ENCODE peak calls at places on chromosomes 4 and X, in seven cellular contexts. V is germinal center; J is NAMALWA; D is SK-N-MC; N is stimulated activated CD4-positive, alpha-beta T cell treated with anti-CD3 and anti-CD28 coated beads, Interleukin-4, amount 100 ng/mL, for 48 hours; B is HEK293T; T is cardiac septum. I is an unnamed sample.

GRCh38 chr4:101806914-101807313 is 16.4 kb downstream of the BANK1 start:
- DNase-seq in N (no peak), J (peak), B (peak), V (peak), D (no peak), T (no peak), I (no peak)

GRCh38 chrX:16469870-16470269 is 180.1 kb upstream of the S100G start:
- DNase-seq in D (no peak), T (no peak), N (no peak), J (peak), V (no peak), B (peak), I (no peak)

GRCh38 chrX:150062292-150063137 is 124.2 kb upstream of the EOLA2 start:
- DNase-seq in N (no peak), T (no peak), V (no peak), B (no peak), D (no peak), J (no peak), I (no peak)

GRCh38 chrX:47176101-47176740 is 17.4 kb upstream of the UBA1 start:
- DNase-seq in V (no peak), J (no peak), T (peak), N (no peak), D (no peak), B (no peak), I (no peak)

GRCh38 chrX:15384304-15384703 is at the start of gene VEGFD:
- DNase-seq in D (no peak), J (no peak), V (no peak), N (no peak), B (no peak), T (no peak), I (no peak)

GRCh38 chrX:46637937-46638336 is 64.4 kb downstream of the CHST7 start:
- DNase-seq in T (no peak), N (no peak), J (no peak), V (no peak), B (no peak), D (no peak), I (no peak)

GRCh38 chr4:154308207-154308606 is 183.4 kb downstream of the DCHS2 start:
- DNase-seq in B (no peak), T (no peak), V (no peak), N (no peak), J (no peak), D (no peak), I (no peak)

GRCh38 chr4:74624351-74625151 is 169.8 kb downstream of the BTC start:
- DNase-seq in J (no peak), B (no peak), V (no peak), D (no peak), N (no peak), T (no peak), I (no peak)

GRCh38 chr4:104393649-104394048 is 101.0 kb downstream of the CXXC4 start:
- DNase-seq in V (no peak), B (no peak), N (no peak), D (peak), J (no peak), T (no peak), I (no peak)

GRCh38 chr4:81030061-81030616 is 369 bp upstream of the BMP3 start:
- DNase-seq in V (peak), T (no peak), B (peak), D (no peak), N (no peak), J (peak), I (no peak)

GRCh38 chr4:110982486-110982885 is 359.6 kb upstream of the PITX2 start:
- DNase-seq in V (no peak), B (no peak), J (no peak), N (no peak), D (no peak), T (no peak), I (no peak)

GRCh38 chrX:104329731-104330130 is 75.0 kb upstream of the ESX1 start:
- DNase-seq in J (no peak), N (no peak), D (no peak), B (no peak), T (no peak), V (no peak), I (no peak)

GRCh38 chr4:151677193-151677592 is 83.6 kb downstream of the GATB start:
- DNase-seq in T (no peak), B (no peak), J (no peak), N (no peak), D (no peak), V (no peak), I (no peak)

GRCh38 chr4:92101609-92102231 is 202.0 kb upstream of the GRID2 start:
- DNase-seq in J (no peak), B (no peak), D (no peak), N (no peak), V (no peak), T (no peak), I (no peak)

GRCh38 chr4:95386410-95386809 is 162.4 kb downstream of the UNC5C start:
- DNase-seq in T (no peak), B (no peak), V (no peak), J (no peak), N (no peak), D (no peak), I (no peak)

GRCh38 chr4:23333556-23333945 is 556.3 kb downstream of the PPARGC1A start:
- DNase-seq in T (no peak), V (no peak), N (no peak), B (no peak), J (no peak), D (peak), I (no peak)

GRCh38 chrX:111568356-111568755 is 56.9 kb downstream of the SERTM2 start:
- DNase-seq in V (no peak), B (peak), T (no peak), J (no peak), N (no peak), D (no peak), I (no peak)

GRCh38 chr4:182729527-182729926 is 187.7 kb downstream of the DCTD start:
- DNase-seq in T (no peak), J (no peak), B (no peak), N (no peak), V (no peak), D (no peak), I (no peak)

GRCh38 chr4:145920205-145920604 is 18.4 kb downstream of the ZNF827 start:
- DNase-seq in V (no peak), N (no peak), B (no peak), D (peak), T (no peak), J (no peak), I (no peak)

GRCh38 chrX:152901816-152902501 is 4.1 kb downstream of the ZNF185 start:
- DNase-seq in T (no peak), N (no peak), B (no peak), D (no peak), V (no peak), J (no peak), I (no peak)

GRCh38 chr4:67575232-67575888 is 16.8 kb downstream of the STAP1 start:
- DNase-seq in V (peak), D (peak), B (peak), N (no peak), T (no peak), J (peak), I (no peak)

GRCh38 chrX:22338740-22339139 is 66.0 kb downstream of the CBLL2 start:
- DNase-seq in D (no peak), T (no peak), B (no peak), V (no peak), N (no peak), J (no peak), I (no peak)

I was measured in neuronal stem cell.